ENCODE peak calls at places on chromosomes 6 and 20, in nine cellular contexts. A, Z, T, N, U, P, B, C and Y are unnamed samples.

GRCh38 chr6:13763740-13764381 is 50.5 kb downstream of the MCUR1 start:
- DNase-seq in A (no peak), Z (peak), T (no peak), N (no peak), U (no peak), P (no peak), B (no peak), C (no peak), Y (no peak)

GRCh38 chr6:96394727-96395126 is 126.9 kb upstream of the UFL1 start:
- DNase-seq in A (no peak), Z (no peak), T (no peak), N (peak), U (no peak), P (no peak), B (no peak), C (no peak), Y (peak)

GRCh38 chr20:34093895-34094294 is 18.1 kb downstream of the EIF2S2 start:
- DNase-seq in A (no peak), Z (no peak), T (no peak), N (no peak), U (no peak), P (no peak), B (no peak), C (no peak), Y (no peak)

GRCh38 chr6:35497571-35498406 is 910 bp upstream of the TEAD3 start:
- DNase-seq in A (no peak), Z (peak), T (no peak), N (no peak), U (peak), P (peak), B (no peak), C (no peak), Y (no peak)

GRCh38 chr6:156434795-156435190 is 342.4 kb upstream of the ARID1B start:
- DNase-seq in A (no peak), Z (no peak), T (no peak), N (no peak), U (no peak), P (no peak), B (no peak), C (no peak), Y (no peak)

GRCh38 chr6:152635949-152636674 is 1.1 kb downstream of the SYNE1 start:
- DNase-seq in A (no peak), Z (peak), T (no peak), N (no peak), U (peak), P (peak), B (no peak), C (no peak), Y (no peak)

GRCh38 chr6:13725570-13725969 is 13.9 kb upstream of the RANBP9 start:
- DNase-seq in A (no peak), Z (no peak), T (peak), N (no peak), U (no peak), P (no peak), B (no peak), C (no peak), Y (no peak)

GRCh38 chr20:62116558-62117361 is 5.5 kb upstream of the LSM14B start:
- DNase-seq in A (no peak), Z (no peak), T (no peak), N (no peak), U (no peak), P (no peak), B (no peak), C (no peak), Y (no peak)

GRCh38 chr6:168671863-168672546 is 231.0 kb downstream of the SMOC2 start:
- DNase-seq in A (no peak), Z (no peak), T (no peak), N (no peak), U (no peak), P (no peak), B (no peak), C (no peak), Y (no peak)